ENCODE peak calls at places on chromosomes 16 and 17, in four cellular contexts. One of them, this sample, is unnamed.

GRCh38 chr16:70644763-70645597 is 1.4 kb upstream of the IL34 start:
- DNase-seq in H1: no peak
- DNase-seq in GM12878: no peak
- DNase-seq in GM12892: no peak
- DNase-seq in this sample: no peak

GRCh38 chr16:84199861-84200260 is 8.9 kb downstream of the ADAD2 start:
- DNase-seq in H1: no peak
- DNase-seq in GM12878: no peak
- DNase-seq in GM12892: no peak
- DNase-seq in this sample: no peak

GRCh38 chr16:4685776-4686496 is 7.4 kb upstream of the NUDT16L1 start:
- DNase-seq in H1: no peak
- DNase-seq in GM12878: no peak
- DNase-seq in GM12892: no peak
- DNase-seq in this sample: no peak

GRCh38 chr17:5921919-5922318 is 148.3 kb upstream of the WSCD1 start:
- DNase-seq in H1: no peak
- DNase-seq in GM12878: no peak
- DNase-seq in GM12892: no peak
- DNase-seq in this sample: no peak

GRCh38 chr16:19502395-19503131 is 19.3 kb downstream of the GDE1 start:
- DNase-seq in H1: peak; percentile 83
- DNase-seq in GM12878: no peak
- DNase-seq in GM12892: peak; percentile 24
- DNase-seq in this sample: no peak

GRCh38 chr16:89174877-89175276 is 3.3 kb downstream of the CDH15 start:
- DNase-seq in H1: peak; percentile 35
- DNase-seq in GM12878: no peak
- DNase-seq in GM12892: no peak
- DNase-seq in this sample: no peak

GRCh38 chr17:75894049-75894742 is 2.6 kb downstream of the TRIM65 start:
- DNase-seq in H1: no peak
- DNase-seq in GM12878: no peak
- DNase-seq in GM12892: no peak
- DNase-seq in this sample: no peak

GRCh38 chr17:3546521-3546920 is 11.1 kb downstream of the TRPV3 start:
- DNase-seq in H1: no peak
- DNase-seq in GM12878: no peak
- DNase-seq in GM12892: no peak
- DNase-seq in this sample: no peak

GRCh38 chr16:2473999-2474876 is 689 bp upstream of the TBC1D24 start:
- DNase-seq in H1: peak; percentile 72
- DNase-seq in GM12878: no peak
- DNase-seq in GM12892: peak; percentile 77
- DNase-seq in this sample: peak; percentile 72

GRCh38 chr17:73738751-73739575 is 94.7 kb upstream of the SDK2 start:
- DNase-seq in H1: no peak
- DNase-seq in GM12878: no peak
- DNase-seq in GM12892: no peak
- DNase-seq in this sample: no peak

GRCh38 chr17:82767041-82767754 is 15.3 kb downstream of the TBCD start:
- DNase-seq in H1: peak; percentile 87
- DNase-seq in GM12878: no peak
- DNase-seq in GM12892: no peak
- DNase-seq in this sample: no peak

GRCh38 chr17:75334723-75335122 is 45.5 kb upstream of the SLC25A19 start:
- DNase-seq in H1: no peak
- DNase-seq in GM12878: no peak
- DNase-seq in GM12892: no peak
- DNase-seq in this sample: no peak

GRCh38 chr17:57956311-57957119 is 1.3 kb upstream of the CUEDC1 start:
- DNase-seq in H1: peak; percentile 54
- DNase-seq in GM12878: peak; percentile 62
- DNase-seq in GM12892: no peak
- DNase-seq in this sample: peak; percentile 53

GRCh38 chr17:38673714-38674012 is 1.1 kb downstream of the EPOP start:
- DNase-seq in H1: no peak
- DNase-seq in GM12878: no peak
- DNase-seq in GM12892: no peak
- DNase-seq in this sample: peak; percentile 39

GRCh38 chr17:36667922-36668321 is 66.5 kb downstream of the MRM1 start:
- DNase-seq in H1: no peak
- DNase-seq in GM12878: no peak
- DNase-seq in GM12892: no peak
- DNase-seq in this sample: no peak

GRCh38 chr17:30344283-30345088 is 10.6 kb upstream of the TMIGD1 start:
- DNase-seq in H1: no peak
- DNase-seq in GM12878: no peak
- DNase-seq in GM12892: no peak
- DNase-seq in this sample: no peak

GRCh38 chr17:16378631-16379282 is 2.1 kb upstream of the UBB start:
- DNase-seq in H1: no peak
- DNase-seq in GM12878: no peak
- DNase-seq in GM12892: no peak
- DNase-seq in this sample: no peak

GRCh38 chr17:45129426-45129939 is 2.8 kb downstream of the PLCD3 start:
- DNase-seq in H1: no peak
- DNase-seq in GM12878: no peak
- DNase-seq in GM12892: no peak
- DNase-seq in this sample: no peak

GRCh38 chr16:66298006-66298405 is 68.5 kb upstream of the CDH5 start:
- DNase-seq in H1: no peak
- DNase-seq in GM12878: no peak
- DNase-seq in GM12892: no peak
- DNase-seq in this sample: no peak

GRCh38 chr17:31740611-31741082 is 118.4 kb downstream of the COPRS start:
- DNase-seq in H1: no peak
- DNase-seq in GM12878: no peak
- DNase-seq in GM12892: no peak
- DNase-seq in this sample: no peak

GRCh38 chr16:71811261-71811803 is 2.7 kb upstream of the AP1G1 start:
- DNase-seq in H1: no peak
- DNase-seq in GM12878: no peak
- DNase-seq in GM12892: no peak
- DNase-seq in this sample: no peak

GRCh38 chr17:36665417-36665816 is 64.0 kb downstream of the MRM1 start:
- DNase-seq in H1: no peak
- DNase-seq in GM12878: no peak
- DNase-seq in GM12892: no peak
- DNase-seq in this sample: no peak

GRCh38 chr17:31571124-31571892 is 179.8 kb downstream of the RAB11FIP4 start:
- DNase-seq in H1: no peak
- DNase-seq in GM12878: no peak
- DNase-seq in GM12892: no peak
- DNase-seq in this sample: no peak

GRCh38 chr16:61182416-61182815 is 853.8 kb downstream of the CDH8 start:
- DNase-seq in H1: no peak
- DNase-seq in GM12878: peak; percentile 4
- DNase-seq in GM12892: no peak
- DNase-seq in this sample: no peak

GRCh38 chr17:77409282-77410161 is 268.8 kb downstream of the SEC14L1 start:
- DNase-seq in H1: peak; percentile 71
- DNase-seq in GM12878: no peak
- DNase-seq in GM12892: no peak
- DNase-seq in this sample: no peak

GRCh38 chr17:14308965-14309879 is 8.3 kb downstream of the HS3ST3B1 start:
- DNase-seq in H1: peak; percentile 99
- DNase-seq in GM12878: no peak
- DNase-seq in GM12892: peak; percentile 72
- DNase-seq in this sample: no peak

GRCh38 chr17:76136276-76137025 is 4.6 kb downstream of the FOXJ1 start:
- DNase-seq in H1: peak; percentile 78
- DNase-seq in GM12878: no peak
- DNase-seq in GM12892: no peak
- DNase-seq in this sample: no peak

GRCh38 chr16:55861288-55861687 is 13.9 kb downstream of the CES5A start:
- DNase-seq in H1: no peak
- DNase-seq in GM12878: no peak
- DNase-seq in GM12892: no peak
- DNase-seq in this sample: no peak

GRCh38 chr17:50668025-50668837 is 33.5 kb downstream of the ABCC3 start:
- DNase-seq in H1: no peak
- DNase-seq in GM12878: no peak
- DNase-seq in GM12892: no peak
- DNase-seq in this sample: no peak

GRCh38 chr17:58832514-58832913 is 76.9 kb downstream of the PPM1E start:
- DNase-seq in H1: no peak
- DNase-seq in GM12878: no peak
- DNase-seq in GM12892: no peak
- DNase-seq in this sample: no peak

GRCh38 chr16:48904333-48904732 is 294.4 kb upstream of the N4BP1 start:
- DNase-seq in H1: no peak
- DNase-seq in GM12878: no peak
- DNase-seq in GM12892: no peak
- DNase-seq in this sample: no peak

GRCh38 chr16:48905632-48906031 is 295.7 kb upstream of the N4BP1 start:
- DNase-seq in H1: no peak
- DNase-seq in GM12878: no peak
- DNase-seq in GM12892: no peak
- DNase-seq in this sample: no peak

GRCh38 chr16:48901712-48902374 is 291.9 kb upstream of the N4BP1 start:
- DNase-seq in H1: no peak
- DNase-seq in GM12878: no peak
- DNase-seq in GM12892: no peak
- DNase-seq in this sample: no peak

GRCh38 chr16:48906076-48906475 is 296.1 kb upstream of the N4BP1 start:
- DNase-seq in H1: no peak
- DNase-seq in GM12878: no peak
- DNase-seq in GM12892: no peak
- DNase-seq in this sample: no peak

DNA sequence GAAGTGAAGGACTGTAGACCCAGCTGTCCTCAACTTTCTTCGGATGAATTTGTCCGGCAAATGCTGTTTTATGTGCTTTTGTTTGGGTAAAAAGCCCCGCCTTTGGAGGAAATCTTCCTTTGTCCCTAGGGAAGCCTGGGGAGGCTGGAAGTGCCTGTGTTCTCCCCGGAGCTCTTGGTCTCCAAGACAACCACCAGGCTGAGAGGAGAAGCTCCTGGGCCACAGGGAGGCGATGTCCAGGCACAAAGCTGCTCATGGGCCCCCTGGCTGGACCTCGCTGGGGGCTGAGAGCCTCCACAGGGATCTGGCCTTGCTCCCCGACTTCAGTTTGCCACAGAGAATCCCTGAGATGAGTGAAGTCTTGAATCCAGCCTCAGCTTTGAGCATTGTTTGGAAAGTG is 293.1 kb upstream of the N4BP1 start:
- DNase-seq in H1: no peak
- DNase-seq in GM12878: no peak
- DNase-seq in GM12892: no peak
- DNase-seq in this sample: no peak
- TF ChIP-seq TAF1 in H1: no peak
- TF ChIP-seq TAF1 in GM12878: no peak
- TF ChIP-seq TAF1 in GM12892: no peak
- TF ChIP-seq TAF1 in this sample: no peak

GRCh38 chr16:11152677-11153321 is 103.2 kb downstream of the SOCS1 start:
- DNase-seq in H1: no peak
- DNase-seq in GM12878: no peak
- DNase-seq in GM12892: no peak
- DNase-seq in this sample: no peak
- TF ChIP-seq TAF1 in H1: no peak
- TF ChIP-seq TAF1 in GM12878: no peak
- TF ChIP-seq TAF1 in GM12892: no peak
- TF ChIP-seq TAF1 in this sample: no peak

DNA sequence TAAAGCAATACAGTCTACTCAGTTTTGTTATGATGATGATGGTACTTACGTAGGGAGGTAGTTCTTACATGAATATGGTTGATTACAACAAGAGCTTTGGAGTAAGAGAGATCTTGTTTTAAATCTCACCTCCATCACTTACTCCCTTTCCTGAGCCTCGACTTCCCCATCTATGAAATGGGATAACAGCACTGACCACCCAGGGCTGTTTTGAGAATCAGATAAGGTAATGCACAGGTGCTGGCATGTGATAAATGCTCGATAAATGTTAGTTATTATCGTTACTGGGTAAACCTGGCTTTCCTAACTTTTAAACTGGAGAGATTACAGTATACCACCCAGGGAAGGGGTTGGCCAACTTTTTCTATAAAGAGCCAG is 73.6 kb downstream of the BMERB1 start:
- DNase-seq in H1: no peak
- DNase-seq in GM12878: no peak
- DNase-seq in GM12892: no peak
- DNase-seq in this sample: no peak
- TF ChIP-seq TAF1 in H1: no peak
- TF ChIP-seq TAF1 in GM12878: no peak
- TF ChIP-seq TAF1 in GM12892: no peak
- TF ChIP-seq TAF1 in this sample: no peak

DNA sequence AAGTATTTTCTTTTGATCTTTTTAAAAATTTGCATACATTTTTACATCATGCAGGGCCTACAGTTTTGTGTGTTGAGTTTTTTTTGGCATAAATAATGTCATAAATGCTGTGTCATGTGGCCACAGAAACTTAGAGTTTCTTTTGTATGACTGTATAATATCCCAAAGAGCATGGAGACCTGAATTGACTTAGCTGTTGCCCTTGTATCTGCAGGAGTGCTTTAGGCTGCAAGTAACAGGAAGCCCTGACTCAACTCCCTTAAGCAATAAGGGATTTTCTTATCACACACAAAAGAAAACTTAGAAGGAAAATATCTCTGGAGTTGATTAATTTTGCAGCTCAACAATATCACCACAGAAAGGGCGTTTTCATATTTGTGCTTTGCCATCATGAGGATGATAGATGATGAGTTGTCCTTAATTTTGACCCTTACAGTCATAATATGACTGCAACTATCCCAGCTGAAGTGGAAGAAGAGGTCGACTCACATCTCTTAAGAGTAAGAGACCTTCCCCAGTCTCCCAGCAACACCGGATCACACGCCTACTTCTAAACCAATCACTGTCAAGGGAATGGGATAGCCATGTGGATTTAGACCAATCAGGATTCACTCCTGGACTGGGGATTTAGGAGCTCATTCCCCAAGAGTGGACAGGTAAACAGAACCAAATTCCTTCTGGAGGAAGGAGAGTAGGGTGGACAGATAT is 138.9 kb downstream of the GSG1L start:
- DNase-seq in H1: no peak
- DNase-seq in GM12878: no peak
- DNase-seq in GM12892: no peak
- DNase-seq in this sample: no peak
- TF ChIP-seq TAF1 in H1: no peak
- TF ChIP-seq TAF1 in GM12878: no peak
- TF ChIP-seq TAF1 in GM12892: no peak
- TF ChIP-seq TAF1 in this sample: no peak

DNA sequence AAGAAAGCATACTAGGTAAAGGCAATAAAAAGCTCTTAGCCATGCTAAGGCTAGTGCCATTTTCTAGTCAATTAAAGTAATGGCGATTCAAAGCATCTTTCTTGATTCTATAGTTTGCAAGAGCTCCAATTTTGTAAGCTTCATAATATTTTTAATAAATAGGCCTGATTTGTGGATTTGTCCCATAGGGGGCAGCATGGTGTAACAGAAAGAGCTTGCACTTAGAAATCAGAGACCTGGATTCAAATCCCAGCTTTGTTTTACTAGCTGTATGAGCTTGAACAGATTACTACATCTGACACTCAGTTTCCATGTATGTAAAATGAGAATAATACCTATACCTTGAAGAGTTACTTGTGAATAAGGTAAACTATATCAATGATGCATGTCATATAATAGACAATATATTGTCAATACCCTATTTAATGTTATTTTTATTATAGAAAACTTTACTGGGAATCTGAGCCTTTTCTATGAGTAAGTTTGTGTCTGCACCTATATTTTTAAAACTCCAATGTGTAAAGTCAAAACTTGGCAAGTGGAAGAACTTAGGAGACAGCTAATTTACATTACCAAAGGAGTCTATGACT is 93.6 kb upstream of the NOG start:
- DNase-seq in H1: no peak
- DNase-seq in GM12878: no peak
- DNase-seq in GM12892: no peak
- DNase-seq in this sample: no peak
- TF ChIP-seq TAF1 in H1: no peak
- TF ChIP-seq TAF1 in GM12878: no peak
- TF ChIP-seq TAF1 in GM12892: no peak
- TF ChIP-seq TAF1 in this sample: no peak

This sample was measured in GM12891.